ENCODE peak calls at places on chromosomes 4 and X, in five cellular contexts. V is GM12878, L is K562, Q is SK-N-SH, D is HepG2. S is an unnamed sample.

GRCh38 chr4:39932776-39933402 is 44.8 kb downstream of the PDS5A start:
- DNase-seq in V (no peak), D (no peak), L (no peak), Q (no peak), S (no peak)

GRCh38 chr4:77152421-77152820 is 4.6 kb upstream of the CCNG2 start:
- DNase-seq in D (no peak), V (no peak), L (no peak), Q (no peak), S (no peak)

GRCh38 chr4:102299708-102300107 is 45.6 kb downstream of the SLC39A8 start:
- DNase-seq in L (peak; percentile 59), Q (peak; percentile 24), D (peak; percentile 21), V (no peak), S (peak; percentile 62)

GRCh38 chr4:113189546-113189945 is 140.1 kb downstream of the ANK2 start:
- DNase-seq in L (no peak), V (no peak), Q (no peak), D (no peak), S (no peak)

GRCh38 chr4:145299380-145300076 is 119.1 kb upstream of the OTUD4 start:
- DNase-seq in D (peak; percentile 5), L (no peak), V (peak; percentile 89), Q (no peak), S (no peak)

GRCh38 chr4:9953089-9953488 is 68.2 kb downstream of the SLC2A9 start:
- DNase-seq in V (no peak), D (no peak), L (no peak), Q (no peak), S (no peak)

GRCh38 chrX:50725310-50725709 is 88.7 kb downstream of the SHROOM4 start:
- DNase-seq in Q (no peak), V (no peak), L (no peak), D (no peak), S (no peak)

GRCh38 chrX:54230440-54231148 is 47.5 kb upstream of the FAM120C start:
- DNase-seq in V (no peak), L (no peak), D (no peak), Q (no peak), S (no peak)

GRCh38 chrX:2901367-2902036 is 27.6 kb downstream of the ARSD start:
- DNase-seq in L (no peak), D (peak; percentile 23), Q (no peak), V (no peak), S (no peak)

GRCh38 chr4:85779165-85779564 is 304.2 kb downstream of the ARHGAP24 start:
- DNase-seq in L (no peak), Q (no peak), D (no peak), V (no peak), S (no peak)

GRCh38 chrX:84216406-84216805 is 28.4 kb upstream of the RPS6KA6 start:
- DNase-seq in Q (no peak), L (no peak), V (no peak), D (no peak), S (no peak)

GRCh38 chr4:9976781-9977180 is 44.5 kb downstream of the SLC2A9 start:
- DNase-seq in L (no peak), V (no peak), Q (no peak), D (no peak), S (no peak)

GRCh38 chr4:63620271-63620670 is 789.0 kb downstream of the TECRL start:
- DNase-seq in L (no peak), D (no peak), V (no peak), Q (peak; percentile 50), S (no peak)

GRCh38 chr4:119300072-119300387 is 21.9 kb downstream of the FABP2 start:
- DNase-seq in D (no peak), Q (peak; percentile 47), V (peak; percentile 13), L (peak; percentile 31), S (peak; percentile 10)

GRCh38 chr4:1500966-1501753 is 94.9 kb upstream of the NKX1-1 start:
- DNase-seq in D (no peak), L (no peak), Q (no peak), V (no peak), S (no peak)

GRCh38 chr4:178320003-178320402 is 877.8 kb upstream of the AGA start:
- DNase-seq in Q (no peak), D (no peak), L (no peak), V (no peak), S (no peak)

GRCh38 chr4:95092762-95093161 is 335.0 kb downstream of the BMPR1B start:
- DNase-seq in Q (peak; percentile 12), V (no peak), L (no peak), D (no peak), S (no peak)

GRCh38 chr4:17504081-17504480 is 7.8 kb downstream of the QDPR start:
- DNase-seq in D (no peak), Q (peak; percentile 16), V (no peak), L (no peak), S (no peak)

GRCh38 chr4:159358226-159358625 is 255.3 kb downstream of the RAPGEF2 start:
- DNase-seq in Q (no peak), V (no peak), D (no peak), L (no peak), S (no peak)

GRCh38 chr4:44545781-44546180 is 97.2 kb upstream of the KCTD8 start:
- DNase-seq in V (no peak), D (no peak), Q (no peak), L (no peak), S (no peak)

GRCh38 chrX:9171841-9172240 is 137.9 kb upstream of the FAM9B start:
- DNase-seq in Q (no peak), L (no peak), D (no peak), V (no peak), S (no peak)

GRCh38 chr4:150501019-150501727 is 80.8 kb upstream of the MAB21L2 start:
- DNase-seq in Q (no peak), V (no peak), L (no peak), D (no peak), S (peak; percentile 8)

GRCh38 chr4:825063-825968 is 613 bp downstream of the CPLX1 start:
- DNase-seq in D (no peak), V (no peak), Q (no peak), L (peak; percentile 89), S (no peak)

GRCh38 chrX:103464071-103464773 is 55.1 kb downstream of the RAB40A start:
- DNase-seq in Q (peak; percentile 37), V (no peak), D (peak; percentile 10), L (peak; percentile 28), S (peak; percentile 49)

GRCh38 chrX:69113723-69114122 is 51.5 kb downstream of the PJA1 start:
- DNase-seq in V (no peak), L (no peak), Q (no peak), D (no peak), S (no peak)

GRCh38 chr4:153634737-153635353 is 49.2 kb upstream of the TLR2 start:
- DNase-seq in Q (peak; percentile 56), V (no peak), D (peak; percentile 9), L (peak; percentile 48), S (peak; percentile 12)

GRCh38 chr4:57410331-57411052 is 300.3 kb upstream of the IGFBP7 start:
- DNase-seq in Q (no peak), D (no peak), L (no peak), V (no peak), S (no peak)

GRCh38 chr4:48831532-48832015 is 686 bp downstream of the OCIAD1 start:
- DNase-seq in Q (no peak), V (peak; percentile 15), L (no peak), D (no peak), S (no peak)

GRCh38 chrX:43278440-43278839 is 377.7 kb upstream of the MAOA start:
- DNase-seq in D (no peak), Q (no peak), V (no peak), L (no peak), S (no peak)
- TF ChIP-seq CHD2 in D (no peak), Q (no peak), V (no peak), L (no peak), S (no peak)

DNA sequence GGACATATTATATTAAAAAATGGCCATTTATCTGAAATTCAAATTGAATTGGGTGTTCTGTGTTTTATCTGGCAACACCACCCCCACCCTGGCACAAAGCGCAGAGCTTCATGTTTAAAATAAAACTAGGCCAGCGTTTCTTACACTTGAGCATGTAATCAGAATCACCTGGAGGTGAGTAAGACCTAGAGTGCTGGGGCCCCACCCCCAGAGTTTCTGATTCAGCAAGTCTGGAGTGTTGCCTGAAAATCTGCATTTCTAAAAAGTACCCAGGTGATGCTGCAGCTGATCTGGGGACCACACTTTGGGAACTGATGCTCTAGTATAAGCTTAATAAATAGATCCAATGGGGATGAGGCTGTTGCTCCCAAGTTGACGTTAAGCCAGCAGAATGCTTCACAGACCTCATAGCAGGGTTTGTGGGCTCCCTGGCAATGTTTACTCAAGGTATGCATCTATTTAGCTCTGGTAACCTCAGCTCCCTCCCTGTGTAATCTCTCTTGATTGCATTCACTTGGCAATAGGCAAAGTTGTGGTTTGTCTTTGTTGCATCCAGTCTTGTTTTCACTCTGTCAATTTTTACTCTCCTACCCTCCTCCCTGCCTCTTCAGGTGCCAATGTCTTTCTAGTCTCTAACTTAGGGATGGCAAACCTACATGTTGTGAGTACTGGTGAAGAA is 99.8 kb upstream of the TEX13D start:
- DNase-seq in V (no peak), L (no peak), Q (no peak), D (no peak), S (no peak)
- TF ChIP-seq CHD2 in V (no peak), L (no peak), Q (no peak), D (no peak), S (no peak)

GRCh38 chr4:128332086-128332485 is 44.5 kb upstream of the PGRMC2 start:
- DNase-seq in L (no peak), D (no peak), Q (no peak), V (no peak), S (no peak)

GRCh38 chr4:128337863-128338262 is 50.2 kb upstream of the PGRMC2 start:
- DNase-seq in V (no peak), D (no peak), L (no peak), Q (no peak), S (no peak)

GRCh38 chr4:128335541-128335940 is 47.9 kb upstream of the PGRMC2 start:
- DNase-seq in Q (no peak), V (no peak), D (no peak), L (no peak), S (no peak)

GRCh38 chr4:128333309-128334006 is 45.8 kb upstream of the PGRMC2 start:
- DNase-seq in V (no peak), L (no peak), D (no peak), Q (no peak), S (no peak)

DNA sequence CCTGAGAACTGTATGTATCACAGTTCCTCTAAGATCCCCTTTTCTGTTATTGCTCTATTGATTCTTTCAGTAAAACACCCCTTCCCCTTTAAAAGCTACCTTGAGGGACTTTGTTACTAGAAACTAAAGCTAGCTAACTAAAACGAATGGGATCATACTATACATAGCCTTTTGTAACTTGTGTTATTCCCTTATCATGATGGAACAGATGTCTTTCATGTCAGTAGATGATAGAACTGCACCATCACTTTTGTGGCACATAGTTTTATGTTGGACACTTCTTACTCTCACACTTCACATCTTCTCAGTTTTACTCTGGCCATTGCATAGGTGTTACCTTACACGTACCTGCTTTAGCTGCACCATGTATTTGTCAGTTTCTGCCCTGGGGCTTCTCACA is 46.6 kb upstream of the PGRMC2 start:
- DNase-seq in V (no peak), L (peak; percentile 29), D (no peak), Q (no peak), S (no peak)
- TF ChIP-seq CHD2 in V (no peak), L (no peak), D (no peak), Q (no peak), S (no peak)

GRCh38 chrX:119389214-119389613 is 9.9 kb upstream of the SLC25A43 start:
- DNase-seq in Q (no peak), V (no peak), L (no peak), D (peak; percentile 40), S (no peak)

GRCh38 chrX:119389854-119390501 is 9.2 kb upstream of the SLC25A43 start:
- DNase-seq in D (peak; percentile 11), V (no peak), L (peak; percentile 12), Q (no peak), S (no peak)

GRCh38 chrX:119393144-119393543 is 6.0 kb upstream of the SLC25A43 start:
- DNase-seq in V (no peak), D (no peak), Q (no peak), L (no peak), S (no peak)

GRCh38 chrX:119391279-119391678 is 7.9 kb upstream of the SLC25A43 start:
- DNase-seq in Q (peak; percentile 26), D (peak; percentile 22), V (no peak), L (no peak), S (peak; percentile 46)
- TF ChIP-seq CHD2 in Q (no peak), D (no peak), V (no peak), L (no peak), S (no peak)

S was measured in A549.